ENCODE peak calls at places on chromosomes 16 and 17, in ten cellular contexts. One of them, this sample, is unnamed.

GRCh38 chr17:14337596-14338079 is 36.8 kb downstream of the HS3ST3B1 start:
- DNase-seq in activated T-helper 1 cell treated with Interleukin-2 at 50 U/mL for 16 hours: no peak
- DNase-seq in ACHN: no peak
- DNase-seq in hypothalamus: no peak
- DNase-seq in A673: no peak
- DNase-seq in stimulated activated CD8-positive, alpha-beta memory T cell treated with anti-CD3 and anti-CD28 coated beads, Interleukin-12 subunit alpha, Interleukin-12 subunit beta, amount 100 ng/mL, for 4 hours: no peak
- DNase-seq in AG08395: no peak
- DNase-seq in thoracic aorta: no peak
- DNase-seq in fibroblast of the conjunctiva: no peak
- DNase-seq in Calu3: no peak
- DNase-seq in this sample: peak; percentile 50

GRCh38 chr16:28935924-28936783 is 4.4 kb downstream of the CD19 start:
- DNase-seq in activated T-helper 1 cell treated with Interleukin-2 at 50 U/mL for 16 hours: peak; percentile 68
- DNase-seq in ACHN: peak; percentile 27
- DNase-seq in hypothalamus: no peak
- DNase-seq in A673: peak; percentile 87
- DNase-seq in stimulated activated CD8-positive, alpha-beta memory T cell treated with anti-CD3 and anti-CD28 coated beads, Interleukin-12 subunit alpha, Interleukin-12 subunit beta, amount 100 ng/mL, for 4 hours: peak; percentile 64
- DNase-seq in AG08395: peak; percentile 76
- DNase-seq in thoracic aorta: peak; percentile 40
- DNase-seq in fibroblast of the conjunctiva: peak; percentile 35
- DNase-seq in Calu3: peak; percentile 45
- DNase-seq in this sample: peak; percentile 96

GRCh38 chr17:4951486-4951885 is 567 bp downstream of the ENO3 start:
- DNase-seq in activated T-helper 1 cell treated with Interleukin-2 at 50 U/mL for 16 hours: no peak
- DNase-seq in ACHN: no peak
- DNase-seq in hypothalamus: no peak
- DNase-seq in A673: no peak
- DNase-seq in stimulated activated CD8-positive, alpha-beta memory T cell treated with anti-CD3 and anti-CD28 coated beads, Interleukin-12 subunit alpha, Interleukin-12 subunit beta, amount 100 ng/mL, for 4 hours: no peak
- DNase-seq in AG08395: no peak
- DNase-seq in thoracic aorta: no peak
- DNase-seq in fibroblast of the conjunctiva: no peak
- DNase-seq in Calu3: no peak
- DNase-seq in this sample: peak; percentile 43

GRCh38 chr16:79618712-79619050 is 18.1 kb upstream of the MAF start:
- DNase-seq in activated T-helper 1 cell treated with Interleukin-2 at 50 U/mL for 16 hours: no peak
- DNase-seq in ACHN: no peak
- DNase-seq in hypothalamus: no peak
- DNase-seq in A673: no peak
- DNase-seq in stimulated activated CD8-positive, alpha-beta memory T cell treated with anti-CD3 and anti-CD28 coated beads, Interleukin-12 subunit alpha, Interleukin-12 subunit beta, amount 100 ng/mL, for 4 hours: no peak
- DNase-seq in AG08395: no peak
- DNase-seq in thoracic aorta: no peak
- DNase-seq in fibroblast of the conjunctiva: no peak
- DNase-seq in Calu3: no peak
- DNase-seq in this sample: no peak

GRCh38 chr16:85878875-85879274 is 20.1 kb upstream of the IRF8 start:
- DNase-seq in activated T-helper 1 cell treated with Interleukin-2 at 50 U/mL for 16 hours: no peak
- DNase-seq in ACHN: peak; percentile 80
- DNase-seq in hypothalamus: no peak
- DNase-seq in A673: no peak
- DNase-seq in stimulated activated CD8-positive, alpha-beta memory T cell treated with anti-CD3 and anti-CD28 coated beads, Interleukin-12 subunit alpha, Interleukin-12 subunit beta, amount 100 ng/mL, for 4 hours: no peak
- DNase-seq in AG08395: peak; percentile 82
- DNase-seq in thoracic aorta: no peak
- DNase-seq in fibroblast of the conjunctiva: peak; percentile 26
- DNase-seq in Calu3: peak; percentile 74
- DNase-seq in this sample: no peak

GRCh38 chr16:89216315-89217137 is 977 bp upstream of the ZNF778 start:
- DNase-seq in activated T-helper 1 cell treated with Interleukin-2 at 50 U/mL for 16 hours: peak; percentile 64
- DNase-seq in ACHN: peak; percentile 85
- DNase-seq in hypothalamus: no peak
- DNase-seq in A673: peak; percentile 88
- DNase-seq in stimulated activated CD8-positive, alpha-beta memory T cell treated with anti-CD3 and anti-CD28 coated beads, Interleukin-12 subunit alpha, Interleukin-12 subunit beta, amount 100 ng/mL, for 4 hours: peak; percentile 66
- DNase-seq in AG08395: peak; percentile 77
- DNase-seq in thoracic aorta: no peak
- DNase-seq in fibroblast of the conjunctiva: peak; percentile 54
- DNase-seq in Calu3: peak; percentile 82
- DNase-seq in this sample: peak; percentile 92

GRCh38 chr17:54738496-54738895 is 162.2 kb upstream of the TOM1L1 start:
- DNase-seq in activated T-helper 1 cell treated with Interleukin-2 at 50 U/mL for 16 hours: no peak
- DNase-seq in ACHN: no peak
- DNase-seq in hypothalamus: no peak
- DNase-seq in A673: no peak
- DNase-seq in stimulated activated CD8-positive, alpha-beta memory T cell treated with anti-CD3 and anti-CD28 coated beads, Interleukin-12 subunit alpha, Interleukin-12 subunit beta, amount 100 ng/mL, for 4 hours: no peak
- DNase-seq in AG08395: no peak
- DNase-seq in thoracic aorta: no peak
- DNase-seq in fibroblast of the conjunctiva: no peak
- DNase-seq in Calu3: no peak
- DNase-seq in this sample: no peak

GRCh38 chr16:11412965-11413887 is 68.0 kb downstream of the RMI2 start:
- DNase-seq in activated T-helper 1 cell treated with Interleukin-2 at 50 U/mL for 16 hours: no peak
- DNase-seq in ACHN: no peak
- DNase-seq in hypothalamus: no peak
- DNase-seq in A673: no peak
- DNase-seq in stimulated activated CD8-positive, alpha-beta memory T cell treated with anti-CD3 and anti-CD28 coated beads, Interleukin-12 subunit alpha, Interleukin-12 subunit beta, amount 100 ng/mL, for 4 hours: no peak
- DNase-seq in AG08395: no peak
- DNase-seq in thoracic aorta: no peak
- DNase-seq in fibroblast of the conjunctiva: no peak
- DNase-seq in Calu3: no peak
- DNase-seq in this sample: peak; percentile 35

GRCh38 chr17:68592667-68593330 is 8.4 kb downstream of the FAM20A start:
- DNase-seq in activated T-helper 1 cell treated with Interleukin-2 at 50 U/mL for 16 hours: no peak
- DNase-seq in ACHN: no peak
- DNase-seq in hypothalamus: no peak
- DNase-seq in A673: no peak
- DNase-seq in stimulated activated CD8-positive, alpha-beta memory T cell treated with anti-CD3 and anti-CD28 coated beads, Interleukin-12 subunit alpha, Interleukin-12 subunit beta, amount 100 ng/mL, for 4 hours: no peak
- DNase-seq in AG08395: peak; percentile 29
- DNase-seq in thoracic aorta: no peak
- DNase-seq in fibroblast of the conjunctiva: peak; percentile 51
- DNase-seq in Calu3: no peak
- DNase-seq in this sample: peak; percentile 42

GRCh38 chr17:28738680-28739384 is 5.0 kb upstream of the TRAF4 start:
- DNase-seq in activated T-helper 1 cell treated with Interleukin-2 at 50 U/mL for 16 hours: no peak
- DNase-seq in ACHN: no peak
- DNase-seq in hypothalamus: no peak
- DNase-seq in A673: no peak
- DNase-seq in stimulated activated CD8-positive, alpha-beta memory T cell treated with anti-CD3 and anti-CD28 coated beads, Interleukin-12 subunit alpha, Interleukin-12 subunit beta, amount 100 ng/mL, for 4 hours: peak; percentile 52
- DNase-seq in AG08395: no peak
- DNase-seq in thoracic aorta: no peak
- DNase-seq in fibroblast of the conjunctiva: no peak
- DNase-seq in Calu3: no peak
- DNase-seq in this sample: peak; percentile 58

GRCh38 chr16:165539-166374 is at the start of gene HBM:
- DNase-seq in activated T-helper 1 cell treated with Interleukin-2 at 50 U/mL for 16 hours: no peak
- DNase-seq in ACHN: no peak
- DNase-seq in hypothalamus: no peak
- DNase-seq in A673: no peak
- DNase-seq in stimulated activated CD8-positive, alpha-beta memory T cell treated with anti-CD3 and anti-CD28 coated beads, Interleukin-12 subunit alpha, Interleukin-12 subunit beta, amount 100 ng/mL, for 4 hours: no peak
- DNase-seq in AG08395: no peak
- DNase-seq in thoracic aorta: no peak
- DNase-seq in fibroblast of the conjunctiva: no peak
- DNase-seq in Calu3: no peak
- DNase-seq in this sample: peak; percentile 90

GRCh38 chr17:79214940-79215604 is 140.4 kb downstream of the ENGASE start:
- DNase-seq in activated T-helper 1 cell treated with Interleukin-2 at 50 U/mL for 16 hours: no peak
- DNase-seq in ACHN: no peak
- DNase-seq in hypothalamus: no peak
- DNase-seq in A673: peak; percentile 56
- DNase-seq in stimulated activated CD8-positive, alpha-beta memory T cell treated with anti-CD3 and anti-CD28 coated beads, Interleukin-12 subunit alpha, Interleukin-12 subunit beta, amount 100 ng/mL, for 4 hours: no peak
- DNase-seq in AG08395: no peak
- DNase-seq in thoracic aorta: no peak
- DNase-seq in fibroblast of the conjunctiva: no peak
- DNase-seq in Calu3: no peak
- DNase-seq in this sample: no peak

GRCh38 chr16:63289834-63290460 is 1253.7 kb upstream of the CDH8 start:
- DNase-seq in activated T-helper 1 cell treated with Interleukin-2 at 50 U/mL for 16 hours: no peak
- DNase-seq in ACHN: peak; percentile 73
- DNase-seq in hypothalamus: no peak
- DNase-seq in A673: peak; percentile 72
- DNase-seq in stimulated activated CD8-positive, alpha-beta memory T cell treated with anti-CD3 and anti-CD28 coated beads, Interleukin-12 subunit alpha, Interleukin-12 subunit beta, amount 100 ng/mL, for 4 hours: no peak
- DNase-seq in AG08395: peak; percentile 2
- DNase-seq in thoracic aorta: no peak
- DNase-seq in fibroblast of the conjunctiva: peak; percentile 1
- DNase-seq in Calu3: peak; percentile 3
- DNase-seq in this sample: peak; percentile 14

GRCh38 chr16:48592839-48593429 is 17.0 kb downstream of the N4BP1 start:
- DNase-seq in activated T-helper 1 cell treated with Interleukin-2 at 50 U/mL for 16 hours: no peak
- DNase-seq in ACHN: peak; percentile 25
- DNase-seq in hypothalamus: no peak
- DNase-seq in A673: no peak
- DNase-seq in stimulated activated CD8-positive, alpha-beta memory T cell treated with anti-CD3 and anti-CD28 coated beads, Interleukin-12 subunit alpha, Interleukin-12 subunit beta, amount 100 ng/mL, for 4 hours: no peak
- DNase-seq in AG08395: no peak
- DNase-seq in thoracic aorta: no peak
- DNase-seq in fibroblast of the conjunctiva: no peak
- DNase-seq in Calu3: no peak
- DNase-seq in this sample: no peak

GRCh38 chr17:73045722-73046121 is 46.8 kb downstream of the SLC39A11 start:
- DNase-seq in activated T-helper 1 cell treated with Interleukin-2 at 50 U/mL for 16 hours: no peak
- DNase-seq in ACHN: no peak
- DNase-seq in hypothalamus: no peak
- DNase-seq in A673: no peak
- DNase-seq in stimulated activated CD8-positive, alpha-beta memory T cell treated with anti-CD3 and anti-CD28 coated beads, Interleukin-12 subunit alpha, Interleukin-12 subunit beta, amount 100 ng/mL, for 4 hours: no peak
- DNase-seq in AG08395: no peak
- DNase-seq in thoracic aorta: no peak
- DNase-seq in fibroblast of the conjunctiva: no peak
- DNase-seq in Calu3: no peak
- DNase-seq in this sample: no peak

GRCh38 chr16:74111583-74111982 is 185.0 kb upstream of the PSMD7 start:
- DNase-seq in activated T-helper 1 cell treated with Interleukin-2 at 50 U/mL for 16 hours: no peak
- DNase-seq in ACHN: no peak
- DNase-seq in hypothalamus: no peak
- DNase-seq in A673: no peak
- DNase-seq in stimulated activated CD8-positive, alpha-beta memory T cell treated with anti-CD3 and anti-CD28 coated beads, Interleukin-12 subunit alpha, Interleukin-12 subunit beta, amount 100 ng/mL, for 4 hours: no peak
- DNase-seq in AG08395: no peak
- DNase-seq in thoracic aorta: no peak
- DNase-seq in fibroblast of the conjunctiva: no peak
- DNase-seq in Calu3: no peak
- DNase-seq in this sample: no peak

This sample was measured in osteoblast.